ENCODE peak calls at places on chromosome 12, in five cellular contexts. One of them, this sample, is unnamed.

GRCh38 chr12:110533607-110534006 is 31.5 kb downstream of the RAD9B start:
- DNase-seq in CD4-positive, alpha-beta T cell: no peak
- DNase-seq in cardiac fibroblast: no peak
- DNase-seq in Peyer's patch: no peak
- DNase-seq in psoas muscle: no peak
- DNase-seq in this sample: no peak

GRCh38 chr12:71665109-71665476 is 992 bp downstream of the THAP2 start:
- DNase-seq in Peyer's patch: no peak
- DNase-seq in cardiac fibroblast: no peak
- DNase-seq in psoas muscle: no peak
- DNase-seq in CD4-positive, alpha-beta T cell: no peak
- DNase-seq in this sample: no peak

GRCh38 chr12:30753761-30754382 is 879 bp downstream of the CAPRIN2 start:
- DNase-seq in cardiac fibroblast: peak; percentile 49
- DNase-seq in CD4-positive, alpha-beta T cell: no peak
- DNase-seq in psoas muscle: no peak
- DNase-seq in Peyer's patch: no peak
- DNase-seq in this sample: no peak

GRCh38 chr12:106760184-106760531 is 14.3 kb upstream of the RIC8B start:
- DNase-seq in psoas muscle: no peak
- DNase-seq in Peyer's patch: peak; percentile 66
- DNase-seq in cardiac fibroblast: no peak
- DNase-seq in CD4-positive, alpha-beta T cell: no peak
- DNase-seq in this sample: no peak

GRCh38 chr12:28878629-28879028 is 270.4 kb upstream of the FAR2 start:
- DNase-seq in psoas muscle: no peak
- DNase-seq in cardiac fibroblast: no peak
- DNase-seq in Peyer's patch: no peak
- DNase-seq in CD4-positive, alpha-beta T cell: no peak
- DNase-seq in this sample: no peak

GRCh38 chr12:72053604-72054003 is 115.0 kb downstream of the TPH2 start:
- DNase-seq in cardiac fibroblast: no peak
- DNase-seq in psoas muscle: no peak
- DNase-seq in CD4-positive, alpha-beta T cell: no peak
- DNase-seq in Peyer's patch: no peak
- DNase-seq in this sample: no peak

GRCh38 chr12:7907009-7907408 is 29.0 kb downstream of the SLC2A3 start:
- DNase-seq in cardiac fibroblast: peak; percentile 66
- DNase-seq in psoas muscle: no peak
- DNase-seq in CD4-positive, alpha-beta T cell: no peak
- DNase-seq in Peyer's patch: no peak
- DNase-seq in this sample: no peak

GRCh38 chr12:108218911-108219310 is 89.8 kb downstream of the WSCD2 start:
- DNase-seq in psoas muscle: no peak
- DNase-seq in cardiac fibroblast: no peak
- DNase-seq in CD4-positive, alpha-beta T cell: no peak
- DNase-seq in Peyer's patch: no peak
- DNase-seq in this sample: no peak

GRCh38 chr12:109770861-109771670 is 57.4 kb downstream of the FAM222A start:
- DNase-seq in cardiac fibroblast: no peak
- DNase-seq in CD4-positive, alpha-beta T cell: no peak
- DNase-seq in Peyer's patch: no peak
- DNase-seq in psoas muscle: no peak
- DNase-seq in this sample: no peak

GRCh38 chr12:68406134-68406576 is 74.0 kb upstream of the MDM1 start:
- DNase-seq in psoas muscle: peak; percentile 92
- DNase-seq in Peyer's patch: peak; percentile 40
- DNase-seq in cardiac fibroblast: peak; percentile 91
- DNase-seq in CD4-positive, alpha-beta T cell: no peak
- DNase-seq in this sample: peak; percentile 42
- TF ChIP-seq CTCF in psoas muscle: peak; percentile 38
- TF ChIP-seq CTCF in Peyer's patch: no peak
- TF ChIP-seq CTCF in cardiac fibroblast: peak; percentile 54
- TF ChIP-seq CTCF in CD4-positive, alpha-beta T cell: no peak
- TF ChIP-seq CTCF in this sample: peak; percentile 13

GRCh38 chr12:13982010-13982409 is 608 bp upstream of the GRIN2B start:
- DNase-seq in psoas muscle: no peak
- DNase-seq in Peyer's patch: no peak
- DNase-seq in CD4-positive, alpha-beta T cell: no peak
- DNase-seq in cardiac fibroblast: no peak
- DNase-seq in this sample: peak; percentile 46
- TF ChIP-seq CTCF in psoas muscle: no peak
- TF ChIP-seq CTCF in Peyer's patch: peak; percentile 10
- TF ChIP-seq CTCF in CD4-positive, alpha-beta T cell: no peak
- TF ChIP-seq CTCF in cardiac fibroblast: no peak
- TF ChIP-seq CTCF in this sample: peak; percentile 38

DNA sequence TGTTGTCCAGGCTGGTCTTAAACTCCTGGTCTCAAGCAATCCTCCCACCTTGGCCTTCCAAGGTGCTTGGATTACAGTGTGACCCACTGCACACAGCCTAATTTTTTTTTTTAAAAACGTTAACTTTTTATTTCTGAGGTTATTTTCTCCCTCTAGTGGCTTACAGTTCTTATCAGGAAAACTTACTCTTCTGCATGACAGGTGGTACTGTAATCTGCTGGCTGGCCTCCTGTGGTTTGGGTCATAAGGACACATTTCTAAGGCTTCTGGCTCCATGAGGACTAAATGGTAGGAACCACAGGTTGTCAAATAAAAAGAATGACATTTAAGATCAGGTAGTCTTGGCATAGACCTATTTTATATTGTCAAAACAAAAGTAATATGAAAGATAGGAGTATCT is 7.7 kb upstream of the NCKAP1L start:
- DNase-seq in Peyer's patch: no peak
- DNase-seq in cardiac fibroblast: no peak
- DNase-seq in psoas muscle: no peak
- DNase-seq in CD4-positive, alpha-beta T cell: no peak
- DNase-seq in this sample: no peak
- TF ChIP-seq CTCF in Peyer's patch: no peak
- TF ChIP-seq CTCF in cardiac fibroblast: no peak
- TF ChIP-seq CTCF in psoas muscle: no peak
- TF ChIP-seq CTCF in CD4-positive, alpha-beta T cell: no peak
- TF ChIP-seq CTCF in this sample: no peak

DNA sequence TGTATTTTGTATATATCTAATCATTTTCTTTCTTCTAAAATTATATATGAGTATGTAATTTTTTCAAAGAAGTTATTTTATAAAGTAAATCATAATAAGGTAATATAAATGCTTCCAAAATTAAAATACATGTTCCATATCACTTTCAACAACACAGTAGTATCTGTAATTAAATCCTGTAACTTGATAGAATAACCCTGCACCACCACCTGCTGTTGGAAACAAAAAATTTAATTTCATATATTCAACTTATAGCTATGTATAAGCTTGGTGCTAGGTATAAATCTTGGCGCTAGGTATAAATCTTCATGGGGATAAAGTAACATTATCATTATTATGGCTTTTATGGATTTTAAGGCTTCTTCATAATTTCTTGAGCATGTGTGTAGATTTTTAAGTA is 149.7 kb upstream of the DCN start:
- DNase-seq in psoas muscle: no peak
- DNase-seq in CD4-positive, alpha-beta T cell: no peak
- DNase-seq in Peyer's patch: no peak
- DNase-seq in cardiac fibroblast: peak; percentile 49
- DNase-seq in this sample: no peak
- TF ChIP-seq CTCF in psoas muscle: no peak
- TF ChIP-seq CTCF in CD4-positive, alpha-beta T cell: no peak
- TF ChIP-seq CTCF in Peyer's patch: no peak
- TF ChIP-seq CTCF in cardiac fibroblast: no peak
- TF ChIP-seq CTCF in this sample: peak; percentile 35

GRCh38 chr12:57476993-57477709 is 2.5 kb downstream of the ARHGAP9 start:
- DNase-seq in psoas muscle: no peak
- DNase-seq in CD4-positive, alpha-beta T cell: no peak
- DNase-seq in Peyer's patch: no peak
- DNase-seq in cardiac fibroblast: no peak
- DNase-seq in this sample: no peak
- TF ChIP-seq CTCF in psoas muscle: no peak
- TF ChIP-seq CTCF in CD4-positive, alpha-beta T cell: no peak
- TF ChIP-seq CTCF in Peyer's patch: no peak
- TF ChIP-seq CTCF in cardiac fibroblast: no peak
- TF ChIP-seq CTCF in this sample: no peak

DNA sequence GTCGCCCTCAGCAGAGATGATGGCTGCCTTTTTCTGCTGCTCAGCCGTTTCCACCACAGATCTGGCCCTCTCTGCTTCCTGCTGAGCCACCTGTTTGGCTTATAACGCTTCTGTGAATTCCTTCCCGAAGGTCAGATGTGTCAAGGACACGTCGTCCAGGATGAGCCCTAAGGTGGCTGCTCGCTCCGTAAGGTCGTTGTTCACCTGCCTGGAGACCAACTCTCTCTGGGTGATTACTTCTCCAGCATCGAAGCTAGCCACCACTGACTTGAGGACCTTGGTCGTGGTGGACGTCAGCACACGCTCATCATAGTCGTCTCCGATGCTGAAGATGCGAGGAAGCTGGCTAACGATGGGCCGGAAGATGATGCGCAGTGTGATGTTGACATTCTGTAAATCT is 11.7 kb upstream of the ASB8 start:
- DNase-seq in Peyer's patch: no peak
- DNase-seq in psoas muscle: no peak
- DNase-seq in cardiac fibroblast: no peak
- DNase-seq in CD4-positive, alpha-beta T cell: no peak
- DNase-seq in this sample: no peak
- TF ChIP-seq CTCF in Peyer's patch: no peak
- TF ChIP-seq CTCF in psoas muscle: no peak
- TF ChIP-seq CTCF in cardiac fibroblast: no peak
- TF ChIP-seq CTCF in CD4-positive, alpha-beta T cell: no peak
- TF ChIP-seq CTCF in this sample: no peak

GRCh38 chr12:115632323-115632722 is 645.2 kb downstream of the MED13L start:
- DNase-seq in psoas muscle: no peak
- DNase-seq in cardiac fibroblast: peak; percentile 40
- DNase-seq in Peyer's patch: no peak
- DNase-seq in CD4-positive, alpha-beta T cell: no peak
- DNase-seq in this sample: no peak
- TF ChIP-seq CTCF in psoas muscle: peak; percentile 37
- TF ChIP-seq CTCF in cardiac fibroblast: peak; percentile 20
- TF ChIP-seq CTCF in Peyer's patch: no peak
- TF ChIP-seq CTCF in CD4-positive, alpha-beta T cell: no peak
- TF ChIP-seq CTCF in this sample: peak; percentile 47